ENCODE peak calls at places on chromosome 9, in seven cellular contexts. U is M059J, P is mammary epithelial cell, Q is putamen, K is cardiac fibroblast, H is lower leg skin, X is endothelial cell of umbilical vein. E is an unnamed sample.

GRCh38 chr9:98185611-98186171 is 6.7 kb downstream of the CORO2A start:
- DNase-seq in U (no peak), P (no peak), Q (no peak), K (peak), H (no peak), X (no peak), E (no peak)

GRCh38 chr9:130022566-130023146 is 20.3 kb downstream of the FNBP1 start:
- DNase-seq in U (no peak), P (no peak), Q (no peak), K (no peak), H (no peak), X (no peak), E (no peak)

GRCh38 chr9:82062245-82062644 is 73.7 kb downstream of the SPATA31D1 start:
- DNase-seq in U (no peak), P (no peak), Q (no peak), K (no peak), H (no peak), X (no peak), E (no peak)

GRCh38 chr9:125262217-125262991 is 778 bp downstream of the GAPVD1 start:
- DNase-seq in U (peak), P (no peak), Q (no peak), K (peak), H (no peak), X (no peak), E (no peak)

GRCh38 chr9:71001780-71002386 is 119.5 kb downstream of the TRPM3 start:
- DNase-seq in U (peak), P (peak), Q (peak), K (peak), H (no peak), X (peak), E (no peak)

GRCh38 chr9:75054373-75055001 is 26.4 kb upstream of the CARNMT1 start:
- DNase-seq in U (no peak), P (no peak), Q (no peak), K (peak), H (no peak), X (no peak), E (no peak)

GRCh38 chr9:111961575-111961974 is 65.0 kb downstream of the UGCG start:
- DNase-seq in U (peak), P (no peak), Q (no peak), K (peak), H (no peak), X (peak), E (no peak)

GRCh38 chr9:546797-547223 is 294.7 kb upstream of the DMRT1 start:
- DNase-seq in U (peak), P (no peak), Q (peak), K (no peak), H (no peak), X (peak), E (peak)

GRCh38 chr9:83024501-83025125 is 38.3 kb downstream of the RASEF start:
- DNase-seq in U (no peak), P (no peak), Q (no peak), K (peak), H (no peak), X (no peak), E (no peak)

GRCh38 chr9:4793412-4794005 is 765 bp downstream of the RCL1 start:
- DNase-seq in U (no peak), P (no peak), Q (peak), K (no peak), H (no peak), X (peak), E (peak)

GRCh38 chr9:114538241-114538640 is 33.0 kb upstream of the WHRN start:
- DNase-seq in U (no peak), P (peak), Q (no peak), K (no peak), H (no peak), X (no peak), E (no peak)

GRCh38 chr9:2622361-2623045 is 916 bp downstream of the VLDLR start:
- DNase-seq in U (peak), P (peak), Q (peak), K (peak), H (peak), X (peak), E (no peak)

GRCh38 chr9:93586290-93587057 is 10.1 kb downstream of the PHF2 start:
- DNase-seq in U (no peak), P (no peak), Q (no peak), K (no peak), H (peak), X (no peak), E (no peak)

E was measured in midbrain.